ENCODE peak calls at places on chromosomes 4 and X, in eight cellular contexts. F is stimulated activated CD8-positive, alpha-beta memory T cell treated with anti-CD3 and anti-CD28 coated beads, Interleukin-15, amount 100 ng/mL, for 1 hour; V is NCI-H2171; E is AG09319; D is activated effector memory CD4-positive, alpha-beta T cell treated with anti-CD3 and anti-CD28 coated beads, Interleukin-2, amount 50 U/mL, for 16 hours; P is EH; B is H4; U is endothelial cell. L is an unnamed sample.

GRCh38 chrX:2677764-2678163 is 13.3 kb upstream of the CD99 start:
- DNase-seq in F (no peak), V (no peak), E (peak), D (no peak), P (peak), B (peak), U (no peak), L (peak)

GRCh38 chr4:140140566-140140965 is 13.4 kb downstream of the MAML3 start:
- DNase-seq in F (no peak), V (no peak), E (no peak), D (no peak), P (no peak), B (no peak), U (no peak), L (no peak)

GRCh38 chrX:87528487-87528886 is 10.9 kb downstream of the KLHL4 start:
- DNase-seq in F (no peak), V (no peak), E (no peak), D (no peak), P (no peak), B (no peak), U (no peak), L (no peak)

GRCh38 chr4:168453146-168453545 is 27.1 kb downstream of the DDX60L start:
- DNase-seq in F (no peak), V (no peak), E (no peak), D (no peak), P (no peak), B (no peak), U (no peak), L (no peak)

GRCh38 chrX:147913570-147913969 is 1.9 kb downstream of the FMR1 start:
- DNase-seq in F (no peak), V (no peak), E (no peak), D (no peak), P (no peak), B (no peak), U (no peak), L (no peak)

GRCh38 chr4:169115897-169116254 is 105.8 kb upstream of the CBR4 start:
- DNase-seq in F (no peak), V (no peak), E (peak), D (no peak), P (peak), B (peak), U (no peak), L (peak)

GRCh38 chr4:118344801-118345200 is 8.0 kb downstream of the PRSS12 start:
- DNase-seq in F (no peak), V (no peak), E (no peak), D (no peak), P (no peak), B (no peak), U (no peak), L (no peak)

GRCh38 chr4:150593996-150594395 is 12.0 kb downstream of the MAB21L2 start:
- DNase-seq in F (no peak), V (no peak), E (peak), D (no peak), P (peak), B (peak), U (no peak), L (peak)

GRCh38 chr4:7771056-7771455 is 168.6 kb downstream of the AFAP1 start:
- DNase-seq in F (no peak), V (no peak), E (no peak), D (peak), P (no peak), B (no peak), U (no peak), L (no peak)